ENCODE peak calls at places on chromosomes 2 and 18, in seven cellular contexts. V is cardiac muscle cell; Y is stomach; A is colonic mucosa; U is astrocyte; Q is effector memory CD4-positive, alpha-beta T cell; W is left ventricle myocardium inferior. C is an unnamed sample.

GRCh38 chr2:152415231-152415642 is 80.3 kb downstream of the FMNL2 start:
- DNase-seq in V (no peak), Y (no peak), A (no peak), U (peak; percentile 73), Q (no peak), W (no peak), C (no peak)

GRCh38 chr18:79770501-79770815 is 27.3 kb upstream of the KCNG2 start:
- DNase-seq in V (no peak), Y (no peak), A (no peak), U (no peak), Q (no peak), W (no peak), C (no peak)

GRCh38 chr18:51361130-51361860 is 163.8 kb upstream of the MEX3C start:
- DNase-seq in V (peak; percentile 82), Y (no peak), A (no peak), U (no peak), Q (no peak), W (no peak), C (no peak)

GRCh38 chr2:241275910-241276309 is 39.6 kb downstream of the HDLBP start:
- DNase-seq in V (no peak), Y (no peak), A (no peak), U (no peak), Q (no peak), W (no peak), C (no peak)

GRCh38 chr18:49812321-49813070 is 837 bp downstream of the ACAA2 start:
- DNase-seq in V (no peak), Y (no peak), A (no peak), U (peak; percentile 24), Q (no peak), W (no peak), C (no peak)

GRCh38 chr2:130728007-130728454 is 839 bp upstream of the GPR148 start:
- DNase-seq in V (peak; percentile 21), Y (peak; percentile 51), A (peak; percentile 31), U (peak; percentile 3), Q (peak; percentile 43), W (no peak), C (peak; percentile 56)

GRCh38 chr2:29202819-29203495 is 87.7 kb downstream of the CLIP4 start:
- DNase-seq in V (no peak), Y (no peak), A (no peak), U (no peak), Q (no peak), W (no peak), C (no peak)

GRCh38 chr2:8656160-8656641 is 25.7 kb upstream of the ID2 start:
- DNase-seq in V (no peak), Y (no peak), A (no peak), U (peak; percentile 64), Q (no peak), W (no peak), C (no peak)

GRCh38 chr18:45926691-45927090 is 40.4 kb downstream of the EPG5 start:
- DNase-seq in V (no peak), Y (no peak), A (no peak), U (no peak), Q (no peak), W (no peak), C (no peak)

GRCh38 chr18:45920367-45920766 is 46.8 kb downstream of the EPG5 start:
- DNase-seq in V (peak; percentile 89), Y (peak; percentile 84), A (peak; percentile 68), U (peak; percentile 51), Q (no peak), W (peak; percentile 86), C (peak; percentile 78)

DNA sequence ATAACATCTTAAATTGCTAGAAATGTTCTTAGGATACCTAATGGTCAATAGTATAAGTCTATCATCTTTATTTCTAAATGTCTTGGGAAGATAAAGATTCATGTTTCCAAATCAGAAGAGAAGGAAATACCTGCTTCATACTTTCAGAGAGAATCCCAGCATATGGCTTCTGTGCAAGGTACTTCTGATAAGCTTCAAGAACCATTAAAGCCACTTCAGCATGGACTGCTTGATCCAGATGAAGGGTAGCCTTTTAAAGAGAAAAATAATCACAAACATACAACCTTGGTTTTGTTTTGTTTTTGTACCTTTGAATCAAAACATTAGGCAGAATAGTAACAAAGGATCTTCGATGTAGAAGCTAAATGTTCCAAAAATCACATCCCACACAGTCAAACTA is 44.0 kb downstream of the EPG5 start:
- DNase-seq in V (no peak), Y (no peak), A (no peak), U (no peak), Q (no peak), W (no peak), C (no peak)
- H3K4me1 ChIP-seq in V (peaks cover 10% of the 10 kb centered on the region), Y (peaks cover 9% of the 10 kb centered on the region), A (no peaks in the 10 kb centered on the region), U (no peaks in the 10 kb centered on the region), Q (no peaks in the 10 kb centered on the region), W (peaks cover 18% of the 10 kb centered on the region), C (no peaks in the 10 kb centered on the region)

GRCh38 chr2:205714058-205714776 is 31.9 kb downstream of the NRP2 start:
- DNase-seq in V (peak; percentile 35), Y (no peak), A (no peak), U (peak; percentile 88), Q (no peak), W (no peak), C (no peak)
- H3K4me1 ChIP-seq in V (peaks cover 20% of the 10 kb centered on the region), Y (peaks cover 82% of the 10 kb centered on the region), A (no peaks in the 10 kb centered on the region), U (peaks cover 38% of the 10 kb centered on the region), Q (no peaks in the 10 kb centered on the region), W (peaks cover 10% of the 10 kb centered on the region), C (no peaks in the 10 kb centered on the region)

GRCh38 chr2:96264086-96264485 is 1.7 kb downstream of the TMEM127 start:
- DNase-seq in V (peak; percentile 43), Y (no peak), A (no peak), U (no peak), Q (no peak), W (no peak), C (no peak)

GRCh38 chr2:96264656-96265348 is 995 bp downstream of the TMEM127 start:
- DNase-seq in V (peak; percentile 33), Y (no peak), A (peak; percentile 32), U (peak; percentile 14), Q (no peak), W (no peak), C (peak; percentile 39)

GRCh38 chr2:96261328-96262003 is 4.3 kb downstream of the TMEM127 start:
- DNase-seq in V (no peak), Y (no peak), A (no peak), U (no peak), Q (no peak), W (no peak), C (no peak)

GRCh38 chr2:96260404-96261260 is 5.2 kb downstream of the TMEM127 start:
- DNase-seq in V (peak; percentile 83), Y (peak; percentile 70), A (peak; percentile 85), U (peak; percentile 81), Q (no peak), W (peak; percentile 61), C (peak; percentile 72)

GRCh38 chr2:96262306-96262705 is 3.5 kb downstream of the TMEM127 start:
- DNase-seq in V (no peak), Y (no peak), A (no peak), U (no peak), Q (no peak), W (no peak), C (no peak)
- H3K4me1 ChIP-seq in V (peaks cover 59% of the 10 kb centered on the region), Y (peaks cover 83% of the 10 kb centered on the region), A (peaks cover 58% of the 10 kb centered on the region), U (peaks cover 39% of the 10 kb centered on the region), Q (peaks cover 16% of the 10 kb centered on the region), W (peaks cover 97% of the 10 kb centered on the region), C (peaks cover 55% of the 10 kb centered on the region)

GRCh38 chr18:3230401-3231334 is 10.9 kb upstream of the MYOM1 start:
- DNase-seq in V (peak; percentile 44), Y (no peak), A (peak; percentile 42), U (no peak), Q (no peak), W (no peak), C (peak; percentile 87)
- H3K4me1 ChIP-seq in V (peaks cover 14% of the 10 kb centered on the region), Y (no peaks in the 10 kb centered on the region), A (no peaks in the 10 kb centered on the region), U (no peaks in the 10 kb centered on the region), Q (no peaks in the 10 kb centered on the region), W (peaks cover 3% of the 10 kb centered on the region), C (no peaks in the 10 kb centered on the region)

GRCh38 chr2:224034027-224034426 is 5.1 kb downstream of the SERPINE2 start:
- DNase-seq in V (no peak), Y (no peak), A (no peak), U (no peak), Q (no peak), W (no peak), C (no peak)

GRCh38 chr2:224032283-224032682 is 6.8 kb downstream of the SERPINE2 start:
- DNase-seq in V (no peak), Y (no peak), A (no peak), U (no peak), Q (no peak), W (no peak), C (no peak)

GRCh38 chr2:224033601-224034000 is 5.5 kb downstream of the SERPINE2 start:
- DNase-seq in V (no peak), Y (no peak), A (no peak), U (no peak), Q (no peak), W (no peak), C (no peak)

GRCh38 chr2:224029876-224030275 is 9.2 kb downstream of the SERPINE2 start:
- DNase-seq in V (no peak), Y (no peak), A (no peak), U (no peak), Q (no peak), W (no peak), C (no peak)

DNA sequence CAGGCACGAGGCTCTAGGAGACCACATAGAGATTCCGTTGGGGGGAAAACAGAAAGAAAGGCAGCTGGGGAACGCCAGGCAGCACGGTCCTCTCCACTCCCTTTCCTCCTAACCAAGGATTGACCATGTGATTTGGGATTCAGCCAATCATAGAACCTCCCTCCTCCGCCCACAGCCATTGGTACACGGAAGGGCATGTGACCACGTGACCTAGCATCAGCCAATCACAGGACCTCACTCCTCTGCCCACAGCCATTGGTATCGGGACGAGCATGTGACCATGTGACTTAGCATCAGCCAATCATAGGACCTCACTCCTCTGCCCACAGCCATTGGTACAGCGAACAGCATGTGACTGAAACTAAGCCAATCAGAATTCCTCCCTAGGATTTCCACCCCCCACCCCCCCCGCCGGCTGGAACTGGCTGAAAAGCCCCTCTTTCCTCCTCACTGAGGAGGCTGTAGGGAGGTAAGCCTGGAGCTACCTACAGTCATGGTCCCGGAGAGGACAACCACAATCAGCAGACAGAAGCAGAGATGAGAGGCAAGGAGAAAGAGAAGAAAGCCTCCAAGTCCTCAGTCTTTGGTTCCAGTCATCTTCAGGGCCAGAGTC is 7.6 kb downstream of the SERPINE2 start:
- DNase-seq in V (no peak), Y (no peak), A (no peak), U (no peak), Q (no peak), W (no peak), C (peak; percentile 84)
- H3K4me1 ChIP-seq in V (peaks cover 43% of the 10 kb centered on the region), Y (no peaks in the 10 kb centered on the region), A (no peaks in the 10 kb centered on the region), U (no peaks in the 10 kb centered on the region), Q (no peaks in the 10 kb centered on the region), W (no peaks in the 10 kb centered on the region), C (no peaks in the 10 kb centered on the region)

GRCh38 chr2:37672870-37673184 is 1.4 kb upstream of the CDC42EP3 start:
- DNase-seq in V (no peak), Y (no peak), A (no peak), U (no peak), Q (no peak), W (no peak), C (no peak)
- H3K4me1 ChIP-seq in V (peaks cover 20% of the 10 kb centered on the region), Y (peaks cover 47% of the 10 kb centered on the region), A (peaks cover 6% of the 10 kb centered on the region), U (peaks cover 38% of the 10 kb centered on the region), Q (peaks cover 22% of the 10 kb centered on the region), W (peaks cover 52% of the 10 kb centered on the region), C (peaks cover 3% of the 10 kb centered on the region)

GRCh38 chr2:160305081-160305750 is 105.1 kb upstream of the ITGB6 start:
- DNase-seq in V (peak; percentile 61), Y (no peak), A (no peak), U (peak; percentile 79), Q (no peak), W (no peak), C (no peak)
- H3K4me1 ChIP-seq in V (peaks cover 17% of the 10 kb centered on the region), Y (peaks cover 29% of the 10 kb centered on the region), A (no peaks in the 10 kb centered on the region), U (peaks cover 36% of the 10 kb centered on the region), Q (no peaks in the 10 kb centered on the region), W (peaks cover 96% of the 10 kb centered on the region), C (peaks cover 6% of the 10 kb centered on the region)

GRCh38 chr2:36355890-36356198 is 266 bp downstream of the CRIM1 start:
- DNase-seq in V (no peak), Y (no peak), A (no peak), U (no peak), Q (no peak), W (no peak), C (no peak)
- H3K4me1 ChIP-seq in V (no peaks in the 10 kb centered on the region), Y (peaks cover 63% of the 10 kb centered on the region), A (peaks cover 3% of the 10 kb centered on the region), U (peaks cover 35% of the 10 kb centered on the region), Q (peaks cover 8% of the 10 kb centered on the region), W (peaks cover 72% of the 10 kb centered on the region), C (peaks cover 22% of the 10 kb centered on the region)

C was measured in testis.